ENCODE peak calls at places on chromosomes 2 and 18, in ten cellular contexts. F is bronchial epithelial cell; C is stimulated activated CD8-positive, alpha-beta memory T cell treated with anti-CD3 and anti-CD28 coated beads, Interleukin-2, amount 100 ng/mL, for 48 hours; T is Caki2; K is HTR-8/SVneo; D is psoas muscle; A is cardiac fibroblast; I is activated naive CD8-positive, alpha-beta T cell treated with anti-CD3 and anti-CD28 coated beads, Interleukin-2, amount 50 U/mL, for 16 hours; P is GM13977; R is stimulated activated naive CD8-positive, alpha-beta T cell treated with anti-CD3 and anti-CD28 coated beads, Interleukin-15, Interleukin-2, amounts not matched to agents 100 U/mL and 50 U/mL, for 24 hours. E is an unnamed sample.

GRCh38 chr2:46179037-46179621 is 118.1 kb upstream of the EPAS1 start:
- DNase-seq in F (peak; percentile 66), C (peak; percentile 13), T (no peak), K (peak; percentile 59), D (peak; percentile 59), A (peak; percentile 99), I (no peak), P (peak; percentile 36), R (peak; percentile 37), E (peak; percentile 73)

GRCh38 chr18:8626414-8627106 is 17.3 kb downstream of the RAB12 start:
- DNase-seq in F (no peak), C (no peak), T (no peak), K (no peak), D (no peak), A (no peak), I (no peak), P (no peak), R (no peak), E (no peak)

GRCh38 chr2:71691747-71692455 is 238.5 kb downstream of the DYSF start:
- DNase-seq in F (no peak), C (no peak), T (no peak), K (no peak), D (peak; percentile 72), A (no peak), I (no peak), P (no peak), R (no peak), E (no peak)

GRCh38 chr2:117785740-117786139 is 28.8 kb upstream of the DDX18 start:
- DNase-seq in F (peak; percentile 53), C (no peak), T (peak; percentile 10), K (peak; percentile 11), D (no peak), A (peak; percentile 68), I (no peak), P (peak; percentile 48), R (peak; percentile 35), E (peak; percentile 19)

GRCh38 chr2:218033208-218033589 is 30.4 kb upstream of the TNS1 start:
- DNase-seq in F (no peak), C (no peak), T (no peak), K (no peak), D (no peak), A (no peak), I (no peak), P (no peak), R (no peak), E (no peak)

GRCh38 chr2:187580462-187581124 is 26.4 kb upstream of the TFPI start:
- DNase-seq in F (peak; percentile 74), C (no peak), T (peak; percentile 47), K (peak; percentile 41), D (no peak), A (peak; percentile 92), I (no peak), P (peak; percentile 7), R (no peak), E (no peak)

GRCh38 chr2:20635698-20636584 is 15.0 kb downstream of the HS1BP3 start:
- DNase-seq in F (peak; percentile 44), C (peak; percentile 34), T (peak; percentile 61), K (peak; percentile 94), D (peak; percentile 87), A (peak; percentile 80), I (no peak), P (peak; percentile 89), R (peak; percentile 75), E (peak; percentile 69)

GRCh38 chr2:202113571-202114142 is 40.6 kb downstream of the KIAA2012 start:
- DNase-seq in F (peak; percentile 38), C (no peak), T (no peak), K (no peak), D (no peak), A (no peak), I (no peak), P (no peak), R (no peak), E (no peak)

GRCh38 chr18:8507361-8507760 is 101.9 kb upstream of the RAB12 start:
- DNase-seq in F (peak; percentile 5), C (no peak), T (no peak), K (no peak), D (no peak), A (peak; percentile 8), I (no peak), P (no peak), R (no peak), E (no peak)

GRCh38 chr2:43179947-43180346 is 46.5 kb downstream of the ZFP36L2 start:
- DNase-seq in F (no peak), C (no peak), T (no peak), K (no peak), D (no peak), A (no peak), I (no peak), P (no peak), R (no peak), E (no peak)

GRCh38 chr2:236208281-236208900 is 40.2 kb upstream of the GBX2 start:
- DNase-seq in F (no peak), C (no peak), T (no peak), K (no peak), D (no peak), A (no peak), I (no peak), P (no peak), R (no peak), E (no peak)

GRCh38 chr18:37537868-37538525 is 27.6 kb downstream of the CELF4 start:
- DNase-seq in F (peak; percentile 35), C (peak; percentile 51), T (peak; percentile 31), K (peak; percentile 54), D (peak; percentile 72), A (peak; percentile 60), I (no peak), P (peak; percentile 85), R (peak; percentile 66), E (peak; percentile 62)

GRCh38 chr2:69366-70344 is 23.4 kb upstream of the FAM110C start:
- DNase-seq in F (peak; percentile 70), C (no peak), T (peak; percentile 47), K (no peak), D (no peak), A (no peak), I (no peak), P (no peak), R (no peak), E (no peak)

GRCh38 chr18:78031589-78031988 is 781.9 kb downstream of the GALR1 start:
- DNase-seq in F (no peak), C (no peak), T (no peak), K (no peak), D (no peak), A (no peak), I (no peak), P (no peak), R (no peak), E (no peak)

GRCh38 chr2:127597984-127598380 is 48.0 kb upstream of the GPR17 start:
- DNase-seq in F (peak; percentile 19), C (no peak), T (no peak), K (no peak), D (no peak), A (peak; percentile 88), I (no peak), P (no peak), R (no peak), E (no peak)

GRCh38 chr18:70454705-70455322 is 166.0 kb downstream of the SOCS6 start:
- DNase-seq in F (peak; percentile 63), C (no peak), T (peak; percentile 20), K (peak; percentile 14), D (no peak), A (peak; percentile 86), I (no peak), P (peak; percentile 54), R (peak; percentile 25), E (peak; percentile 27)

GRCh38 chr2:42281682-42282081 is 79.3 kb downstream of the COX7A2L start:
- DNase-seq in F (no peak), C (no peak), T (no peak), K (no peak), D (no peak), A (no peak), I (no peak), P (no peak), R (no peak), E (no peak)

GRCh38 chr2:185919155-185919554 is 180.6 kb downstream of the FSIP2 start:
- DNase-seq in F (peak; percentile 21), C (no peak), T (no peak), K (no peak), D (no peak), A (peak; percentile 2), I (no peak), P (no peak), R (no peak), E (no peak)

GRCh38 chr2:58030789-58031188 is 15.8 kb upstream of the VRK2 start:
- DNase-seq in F (peak; percentile 46), C (no peak), T (no peak), K (no peak), D (no peak), A (peak; percentile 40), I (no peak), P (no peak), R (no peak), E (no peak)

GRCh38 chr2:124810132-124810531 is 785.0 kb downstream of the CNTNAP5 start:
- DNase-seq in F (peak; percentile 3), C (no peak), T (no peak), K (no peak), D (no peak), A (peak; percentile 15), I (no peak), P (no peak), R (no peak), E (no peak)

GRCh38 chr18:76256897-76257500 is 238.0 kb downstream of the ZNF516 start:
- DNase-seq in F (peak; percentile 65), C (no peak), T (peak; percentile 6), K (peak; percentile 3), D (no peak), A (peak; percentile 62), I (no peak), P (no peak), R (no peak), E (no peak)

GRCh38 chr2:71150082-71150816 is 19.8 kb downstream of the MPHOSPH10 start:
- DNase-seq in F (peak; percentile 48), C (no peak), T (no peak), K (no peak), D (no peak), A (no peak), I (no peak), P (no peak), R (no peak), E (no peak)

GRCh38 chr2:134443814-134444480 is 190.1 kb downstream of the MGAT5 start:
- DNase-seq in F (no peak), C (no peak), T (no peak), K (no peak), D (no peak), A (no peak), I (no peak), P (no peak), R (no peak), E (no peak)

GRCh38 chr2:20933692-20934091 is 110.2 kb downstream of the APOB start:
- DNase-seq in F (no peak), C (no peak), T (no peak), K (no peak), D (no peak), A (no peak), I (no peak), P (no peak), R (no peak), E (no peak)

GRCh38 chr2:172993924-172994717 is 81.5 kb upstream of the MAP3K20 start:
- DNase-seq in F (no peak), C (no peak), T (no peak), K (no peak), D (no peak), A (no peak), I (no peak), P (no peak), R (no peak), E (no peak)

GRCh38 chr18:8283901-8284585 is 325.2 kb upstream of the RAB12 start:
- DNase-seq in F (no peak), C (no peak), T (no peak), K (no peak), D (no peak), A (peak; percentile 80), I (no peak), P (no peak), R (no peak), E (no peak)

GRCh38 chr2:124888431-124888830 is 863.3 kb downstream of the CNTNAP5 start:
- DNase-seq in F (no peak), C (no peak), T (no peak), K (no peak), D (no peak), A (no peak), I (no peak), P (no peak), R (no peak), E (no peak)

GRCh38 chr2:147663153-147663961 is 181.5 kb upstream of the ACVR2A start:
- DNase-seq in F (no peak), C (no peak), T (no peak), K (no peak), D (no peak), A (no peak), I (no peak), P (no peak), R (no peak), E (peak; percentile 10)